ENCODE peak calls at places on chromosomes 2 and 18, in ten cellular contexts. P is IMR-90, O is endothelial cell, M is cardiac muscle cell, E is H9, D is left ventricle myocardium inferior, U is GM13977, Q is endothelial cell of umbilical vein, Z is AG10803, W is kidney. Y is an unnamed sample.

GRCh38 chr2:218063541-218064295 is 5.3 kb upstream of the RUFY4 start:
- DNase-seq in Z (no peak), U (peak; percentile 59), Q (no peak), O (no peak), W (no peak), D (no peak), E (no peak), P (no peak), M (no peak), Y (no peak)

GRCh38 chr2:119367472-119368099 is 809 bp downstream of the DBI start:
- DNase-seq in O (peak; percentile 48), E (peak; percentile 75), M (peak; percentile 19), P (no peak), Z (peak; percentile 8), Q (no peak), D (peak; percentile 68), W (peak; percentile 90), U (peak; percentile 72), Y (peak; percentile 83)

GRCh38 chr2:94994063-94994913 is 31.2 kb upstream of the MAL start:
- DNase-seq in O (no peak), E (peak; percentile 3), Z (no peak), U (no peak), W (no peak), Q (no peak), D (no peak), M (no peak), P (no peak), Y (peak; percentile 8)

GRCh38 chr2:59249441-59250330 is 1008.6 kb upstream of the FANCL start:
- DNase-seq in Z (no peak), U (no peak), P (no peak), E (no peak), Q (no peak), M (no peak), W (no peak), D (no peak), O (no peak), Y (peak; percentile 27)

GRCh38 chr2:30147715-30148611 is 1.2 kb downstream of the YPEL5 start:
- DNase-seq in W (peak; percentile 95), D (peak; percentile 84), U (peak; percentile 92), Z (peak; percentile 61), O (peak; percentile 93), M (peak; percentile 73), E (peak; percentile 85), P (peak; percentile 40), Q (peak; percentile 70), Y (peak; percentile 93)

GRCh38 chr2:47225061-47225783 is 70.1 kb upstream of the STPG4 start:
- DNase-seq in E (no peak), M (peak; percentile 95), Q (peak; percentile 88), W (peak; percentile 96), D (peak; percentile 73), Z (peak; percentile 88), U (no peak), O (no peak), P (peak; percentile 88), Y (peak; percentile 57)

GRCh38 chr2:137693521-137693920 is 270.8 kb upstream of the HNMT start:
- DNase-seq in U (no peak), Q (peak; percentile 75), D (no peak), Z (no peak), W (no peak), E (no peak), P (no peak), M (no peak), O (no peak), Y (no peak)

GRCh38 chr2:18047114-18047695 is 168.7 kb downstream of the KCNS3 start:
- DNase-seq in P (no peak), M (no peak), Q (no peak), U (no peak), W (no peak), Z (peak; percentile 47), E (no peak), D (no peak), O (no peak), Y (no peak)

GRCh38 chr2:237475704-237476107 is 11.3 kb upstream of the MLPH start:
- DNase-seq in E (no peak), U (no peak), Q (peak; percentile 11), W (no peak), Z (peak; percentile 71), P (peak; percentile 60), O (no peak), D (no peak), M (peak; percentile 73), Y (no peak)

GRCh38 chr18:48902023-48902855 is 48.5 kb downstream of the SMAD7 start:
- DNase-seq in P (peak; percentile 91), Q (peak; percentile 96), U (no peak), W (peak; percentile 98), Z (peak; percentile 90), M (peak; percentile 98), E (peak; percentile 20), D (peak; percentile 88), O (no peak), Y (no peak)

GRCh38 chr18:23133860-23134779 is 1.2 kb upstream of the CABLES1 start:
- DNase-seq in O (no peak), M (no peak), E (peak; percentile 95), U (peak; percentile 90), Q (no peak), P (no peak), W (peak; percentile 80), D (no peak), Z (no peak), Y (no peak)

DNA sequence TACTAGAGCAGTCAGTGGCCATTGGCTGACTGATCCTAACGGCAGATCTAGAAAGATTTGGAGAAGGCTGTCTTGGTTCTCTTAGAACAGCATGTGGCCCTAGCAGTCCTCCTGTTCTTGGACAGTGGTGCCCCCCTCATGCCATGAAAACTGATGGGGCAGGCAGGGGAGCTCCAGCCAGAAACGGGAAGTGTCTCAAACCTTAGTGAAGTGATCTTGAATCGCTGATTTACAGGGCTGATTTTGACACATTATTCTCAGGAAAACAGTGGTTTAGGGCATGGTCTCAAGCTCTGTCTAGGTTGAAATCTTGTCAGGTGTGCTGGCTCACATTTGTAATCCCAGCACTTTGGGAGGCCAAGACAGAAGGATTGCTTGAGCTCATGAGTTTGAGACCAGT is 37.9 kb downstream of the SRSF7 start:
- DNase-seq in Z (no peak), M (no peak), E (no peak), Q (no peak), O (no peak), U (no peak), P (no peak), W (no peak), D (no peak), Y (no peak)
- TF ChIP-seq CTCF in Z (no peak), M (no peak), E (no peak), Q (no peak), O (no peak), U (no peak), P (no peak), W (no peak), D (no peak), Y (no peak)

DNA sequence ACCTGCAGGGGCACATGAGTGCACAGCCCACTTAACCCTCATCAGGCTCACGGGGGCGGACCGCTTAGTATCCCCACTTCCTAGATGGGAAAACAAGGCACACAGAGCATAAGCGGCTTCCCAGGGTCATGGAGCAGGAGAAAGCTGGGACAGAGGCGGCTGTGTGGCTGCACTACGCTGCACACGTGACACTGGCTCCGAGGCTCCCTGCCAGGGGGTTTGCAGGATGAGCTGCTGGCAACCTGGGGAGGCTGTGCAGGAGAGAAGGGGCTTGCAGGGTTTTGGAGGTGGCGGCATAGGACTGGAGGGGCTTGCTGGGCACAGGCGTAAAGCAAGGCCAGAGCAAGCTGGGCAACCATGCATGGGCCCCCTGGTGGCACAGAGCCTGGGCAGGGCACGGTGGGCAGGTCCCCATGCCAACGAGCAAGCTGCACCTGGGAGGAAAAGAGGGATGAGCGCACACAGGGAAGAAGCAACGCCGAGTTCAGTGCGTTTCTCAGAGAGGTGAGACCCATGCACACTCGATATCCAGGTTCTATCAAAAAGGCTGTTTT is 268.6 kb downstream of the HDAC4 start:
- DNase-seq in P (no peak), Z (no peak), E (no peak), W (no peak), D (no peak), U (no peak), Q (no peak), O (no peak), M (no peak), Y (no peak)
- TF ChIP-seq CTCF in P (no peak), Z (no peak), E (no peak), W (no peak), D (no peak), U (no peak), Q (no peak), O (no peak), M (no peak), Y (no peak)

GRCh38 chr2:159476329-159476728 is 140.0 kb downstream of the BAZ2B start:
- DNase-seq in E (no peak), O (no peak), Z (peak; percentile 9), P (peak; percentile 16), W (no peak), Q (no peak), M (no peak), U (no peak), D (no peak), Y (no peak)

GRCh38 chr2:159475793-159476192 is 140.6 kb downstream of the BAZ2B start:
- DNase-seq in Z (no peak), W (no peak), D (no peak), Q (no peak), P (no peak), U (no peak), M (no peak), E (peak; percentile 39), O (no peak), Y (no peak)

GRCh38 chr2:159468257-159468656 is 148.1 kb downstream of the BAZ2B start:
- DNase-seq in O (no peak), E (no peak), P (no peak), U (no peak), Z (no peak), D (no peak), M (no peak), Q (no peak), W (no peak), Y (no peak)

DNA sequence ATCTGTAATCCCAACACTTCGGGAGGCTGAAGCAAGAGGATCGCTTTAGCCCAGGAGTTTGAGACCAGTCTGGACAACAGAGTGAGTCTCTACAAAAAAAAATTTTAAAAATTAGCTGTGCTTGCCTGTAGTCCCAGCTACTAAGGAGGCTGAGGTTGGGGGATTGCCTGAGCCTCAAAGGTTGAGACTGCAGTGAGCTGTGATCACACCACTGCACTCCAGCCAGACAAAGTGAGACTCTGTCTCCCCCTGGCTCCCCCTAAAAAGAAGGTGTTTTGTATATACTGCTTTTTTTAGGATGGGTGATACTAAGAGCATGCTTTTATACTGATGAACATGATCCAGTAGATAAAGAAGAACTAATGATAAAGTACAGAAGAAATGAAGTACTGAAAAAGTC is 145.0 kb downstream of the BAZ2B start:
- DNase-seq in W (no peak), P (no peak), O (no peak), U (no peak), E (no peak), Z (no peak), M (no peak), D (no peak), Q (no peak), Y (no peak)
- TF ChIP-seq CTCF in W (no peak), P (no peak), O (no peak), U (no peak), E (no peak), Z (no peak), M (no peak), D (no peak), Q (no peak), Y (no peak)

DNA sequence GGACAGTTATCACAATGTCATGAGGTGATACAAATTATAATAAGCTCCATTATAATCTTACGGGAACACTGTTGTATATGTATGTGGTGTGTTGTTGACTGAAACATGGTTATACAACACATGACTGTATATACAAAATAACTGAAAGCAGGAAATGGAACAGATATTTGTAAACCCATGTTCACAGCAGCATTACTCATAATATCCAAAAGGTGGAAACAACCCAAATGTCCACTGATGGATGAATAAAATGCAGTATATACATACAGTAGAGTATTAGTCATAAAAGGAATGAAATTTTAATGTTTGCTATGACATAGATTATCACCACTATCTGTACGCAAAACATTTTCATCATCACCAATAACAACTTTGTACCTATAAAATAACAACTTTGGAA is 107.3 kb downstream of the USP34 start:
- DNase-seq in W (no peak), U (no peak), E (no peak), P (no peak), O (no peak), Z (no peak), M (no peak), Q (no peak), D (no peak), Y (no peak)
- TF ChIP-seq CTCF in W (no peak), U (no peak), E (no peak), P (no peak), O (no peak), Z (no peak), M (no peak), Q (no peak), D (no peak), Y (no peak)